ENCODE peak calls at places on chromosomes 2 and 18, in four cellular contexts. One of them, this sample, is unnamed. For H3K4me1, the result is how much of the 10 kb centered on the place peaks cover.

GRCh38 chr2:164146478-164146877 is 410.7 kb upstream of the FIGN start:
- DNase-seq in CD8-positive, alpha-beta memory T cell: no peak
- DNase-seq in psoas muscle: no peak
- DNase-seq in thoracic aorta: no peak
- DNase-seq in this sample: no peak

GRCh38 chr2:30701782-30702181 is 105.5 kb downstream of the CAPN13 start:
- DNase-seq in psoas muscle: no peak
- DNase-seq in CD8-positive, alpha-beta memory T cell: no peak
- DNase-seq in thoracic aorta: no peak
- DNase-seq in this sample: no peak

GRCh38 chr2:158464426-158465281 is 7.9 kb downstream of the PKP4 start:
- DNase-seq in psoas muscle: no peak
- DNase-seq in CD8-positive, alpha-beta memory T cell: no peak
- DNase-seq in thoracic aorta: no peak
- DNase-seq in this sample: peak

GRCh38 chr2:217223222-217223930 is 363.5 kb upstream of the TNP1 start:
- DNase-seq in psoas muscle: no peak
- DNase-seq in thoracic aorta: peak
- DNase-seq in CD8-positive, alpha-beta memory T cell: no peak
- DNase-seq in this sample: no peak

GRCh38 chr2:209666296-209666695 is 105.3 kb upstream of the UNC80 start:
- DNase-seq in thoracic aorta: no peak
- DNase-seq in psoas muscle: no peak
- DNase-seq in CD8-positive, alpha-beta memory T cell: no peak
- DNase-seq in this sample: no peak

GRCh38 chr18:74946646-74947045 is 262.3 kb downstream of the PTGR3 start:
- DNase-seq in thoracic aorta: no peak
- DNase-seq in CD8-positive, alpha-beta memory T cell: no peak
- DNase-seq in psoas muscle: no peak
- DNase-seq in this sample: no peak

GRCh38 chr2:210562136-210563080 is 6.0 kb downstream of the CPS1 start:
- DNase-seq in thoracic aorta: no peak
- DNase-seq in CD8-positive, alpha-beta memory T cell: no peak
- DNase-seq in psoas muscle: no peak
- DNase-seq in this sample: no peak

GRCh38 chr2:158845869-158846268 is 50.8 kb downstream of the DAPL1 start:
- DNase-seq in thoracic aorta: no peak
- DNase-seq in psoas muscle: no peak
- DNase-seq in CD8-positive, alpha-beta memory T cell: no peak
- DNase-seq in this sample: no peak

GRCh38 chr2:1717129-1717528 is 27.2 kb downstream of the PXDN start:
- DNase-seq in CD8-positive, alpha-beta memory T cell: no peak
- DNase-seq in thoracic aorta: no peak
- DNase-seq in psoas muscle: no peak
- DNase-seq in this sample: no peak

GRCh38 chr18:79616651-79617518 is 62.7 kb upstream of the CTDP1 start:
- DNase-seq in psoas muscle: peak
- DNase-seq in CD8-positive, alpha-beta memory T cell: no peak
- DNase-seq in thoracic aorta: no peak
- DNase-seq in this sample: no peak

GRCh38 chr18:55523001-55523400 is 65.0 kb downstream of the TCF4 start:
- DNase-seq in thoracic aorta: no peak
- DNase-seq in psoas muscle: no peak
- DNase-seq in CD8-positive, alpha-beta memory T cell: no peak
- DNase-seq in this sample: no peak

GRCh38 chr2:39513641-39514094 is 76.6 kb upstream of the MAP4K3 start:
- DNase-seq in CD8-positive, alpha-beta memory T cell: no peak
- DNase-seq in psoas muscle: no peak
- DNase-seq in thoracic aorta: peak
- DNase-seq in this sample: no peak

GRCh38 chr2:128457716-128458115 is 139.0 kb upstream of the HS6ST1 start:
- DNase-seq in CD8-positive, alpha-beta memory T cell: no peak
- DNase-seq in thoracic aorta: no peak
- DNase-seq in psoas muscle: no peak
- DNase-seq in this sample: no peak

GRCh38 chr2:99819766-99820165 is 322.6 kb downstream of the AFF3 start:
- DNase-seq in psoas muscle: no peak
- DNase-seq in CD8-positive, alpha-beta memory T cell: no peak
- DNase-seq in thoracic aorta: no peak
- DNase-seq in this sample: no peak

GRCh38 chr2:101678379-101678778 is 19.1 kb upstream of the MAP4K4 start:
- DNase-seq in CD8-positive, alpha-beta memory T cell: no peak
- DNase-seq in psoas muscle: no peak
- DNase-seq in thoracic aorta: no peak
- DNase-seq in this sample: no peak

GRCh38 chr2:98180456-98180855 is 93.5 kb downstream of the VWA3B start:
- DNase-seq in thoracic aorta: no peak
- DNase-seq in psoas muscle: no peak
- DNase-seq in CD8-positive, alpha-beta memory T cell: no peak
- DNase-seq in this sample: no peak

GRCh38 chr2:12721571-12722444 is 5.1 kb downstream of the TRIB2 start:
- DNase-seq in psoas muscle: no peak
- DNase-seq in CD8-positive, alpha-beta memory T cell: no peak
- DNase-seq in thoracic aorta: no peak
- DNase-seq in this sample: no peak

GRCh38 chr2:102033028-102033749 is 41.4 kb downstream of the IL1R2 start:
- DNase-seq in psoas muscle: no peak
- DNase-seq in CD8-positive, alpha-beta memory T cell: no peak
- DNase-seq in thoracic aorta: no peak
- DNase-seq in this sample: peak

GRCh38 chr2:88765154-88765948 is 73.9 kb downstream of the RPIA start:
- DNase-seq in CD8-positive, alpha-beta memory T cell: no peak
- DNase-seq in thoracic aorta: no peak
- DNase-seq in psoas muscle: peak
- DNase-seq in this sample: no peak

GRCh38 chr18:8519102-8519501 is 90.1 kb upstream of the RAB12 start:
- DNase-seq in thoracic aorta: no peak
- DNase-seq in psoas muscle: no peak
- DNase-seq in CD8-positive, alpha-beta memory T cell: no peak
- DNase-seq in this sample: no peak

GRCh38 chr2:28164280-28164801 is 228.3 kb upstream of the FOSL2 start:
- DNase-seq in CD8-positive, alpha-beta memory T cell: no peak
- DNase-seq in thoracic aorta: no peak
- DNase-seq in psoas muscle: peak
- DNase-seq in this sample: no peak

GRCh38 chr2:144703852-144704324 is 184.0 kb upstream of the ZEB2 start:
- DNase-seq in psoas muscle: peak
- DNase-seq in thoracic aorta: no peak
- DNase-seq in CD8-positive, alpha-beta memory T cell: no peak
- DNase-seq in this sample: no peak

GRCh38 chr2:118882693-118883336 is 35.4 kb upstream of the EN1 start:
- DNase-seq in thoracic aorta: no peak
- DNase-seq in psoas muscle: peak
- DNase-seq in CD8-positive, alpha-beta memory T cell: peak
- DNase-seq in this sample: no peak

GRCh38 chr2:215060851-215061541 is 77.4 kb downstream of the ABCA12 start:
- DNase-seq in thoracic aorta: no peak
- DNase-seq in psoas muscle: no peak
- DNase-seq in CD8-positive, alpha-beta memory T cell: no peak
- DNase-seq in this sample: no peak

GRCh38 chr2:191740016-191740419 is 62.1 kb downstream of the NABP1 start:
- DNase-seq in psoas muscle: no peak
- DNase-seq in CD8-positive, alpha-beta memory T cell: peak
- DNase-seq in thoracic aorta: no peak
- DNase-seq in this sample: peak

GRCh38 chr2:219737270-219737691 is 109.9 kb downstream of the SLC4A3 start:
- DNase-seq in psoas muscle: no peak
- DNase-seq in thoracic aorta: no peak
- DNase-seq in CD8-positive, alpha-beta memory T cell: no peak
- DNase-seq in this sample: no peak

GRCh38 chr2:177908182-177908581 is 164.4 kb downstream of the PDE11A start:
- DNase-seq in psoas muscle: no peak
- DNase-seq in thoracic aorta: no peak
- DNase-seq in CD8-positive, alpha-beta memory T cell: no peak
- DNase-seq in this sample: no peak

GRCh38 chr2:159450180-159450579 is 163.7 kb upstream of the WDSUB1 start:
- DNase-seq in psoas muscle: no peak
- DNase-seq in CD8-positive, alpha-beta memory T cell: no peak
- DNase-seq in thoracic aorta: no peak
- DNase-seq in this sample: no peak

GRCh38 chr2:134934641-134935040 is 16.0 kb downstream of the CCNT2 start:
- DNase-seq in thoracic aorta: no peak
- DNase-seq in psoas muscle: no peak
- DNase-seq in CD8-positive, alpha-beta memory T cell: no peak
- DNase-seq in this sample: no peak

GRCh38 chr2:234401376-234401775 is 95.5 kb downstream of the ARL4C start:
- DNase-seq in CD8-positive, alpha-beta memory T cell: no peak
- DNase-seq in thoracic aorta: no peak
- DNase-seq in psoas muscle: no peak
- DNase-seq in this sample: no peak

GRCh38 chr2:240462073-240462703 is 26.7 kb downstream of the GPC1 start:
- DNase-seq in psoas muscle: peak
- DNase-seq in CD8-positive, alpha-beta memory T cell: no peak
- DNase-seq in thoracic aorta: no peak
- DNase-seq in this sample: no peak

GRCh38 chr2:200689115-200689514 is 103.3 kb downstream of the AOX1 start:
- DNase-seq in psoas muscle: no peak
- DNase-seq in thoracic aorta: no peak
- DNase-seq in CD8-positive, alpha-beta memory T cell: no peak
- DNase-seq in this sample: no peak

GRCh38 chr18:36376361-36376760 is 78.8 kb downstream of the FHOD3 start:
- DNase-seq in psoas muscle: no peak
- DNase-seq in thoracic aorta: no peak
- DNase-seq in CD8-positive, alpha-beta memory T cell: no peak
- DNase-seq in this sample: no peak

DNA sequence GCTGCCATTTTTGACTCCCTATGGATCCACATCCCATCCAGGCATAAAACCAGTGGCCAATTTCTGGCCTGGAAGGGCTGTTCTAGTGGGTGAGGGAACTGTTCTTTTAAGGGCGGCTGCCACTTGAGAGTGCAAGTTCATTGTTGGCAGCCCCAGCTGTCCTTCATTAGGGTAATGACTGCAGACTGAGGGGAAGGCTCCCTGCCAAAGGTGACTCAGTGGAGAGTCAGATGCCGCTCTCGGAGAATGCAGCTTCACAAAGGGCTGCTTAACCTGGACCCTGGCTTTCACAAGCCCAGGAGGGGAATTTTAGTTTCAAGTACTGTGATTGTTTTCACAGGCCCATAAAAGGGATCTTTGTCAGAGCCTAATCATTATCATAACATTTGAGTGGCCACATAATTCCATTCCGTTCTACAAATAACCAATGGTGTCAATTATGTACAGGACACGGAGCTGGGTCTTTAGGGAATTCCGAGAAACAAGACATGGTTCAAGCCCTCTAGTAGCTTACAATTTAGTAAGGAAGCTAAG is 235.7 kb downstream of the CDCA7 start:
- DNase-seq in CD8-positive, alpha-beta memory T cell: no peak
- DNase-seq in psoas muscle: peak
- DNase-seq in thoracic aorta: peak
- DNase-seq in this sample: no peak
- H3K4me3 ChIP-seq in CD8-positive, alpha-beta memory T cell: no peak
- H3K4me3 ChIP-seq in psoas muscle: peak
- H3K4me3 ChIP-seq in thoracic aorta: no peak
- H3K4me3 ChIP-seq in this sample: no peak

GRCh38 chr2:85396531-85397470 is 13.4 kb downstream of the CAPG start:
- DNase-seq in CD8-positive, alpha-beta memory T cell: no peak
- DNase-seq in psoas muscle: no peak
- DNase-seq in thoracic aorta: no peak
- DNase-seq in this sample: no peak

GRCh38 chr2:85395912-85396475 is 14.2 kb downstream of the CAPG start:
- DNase-seq in CD8-positive, alpha-beta memory T cell: no peak
- DNase-seq in thoracic aorta: no peak
- DNase-seq in psoas muscle: no peak
- DNase-seq in this sample: no peak

GRCh38 chr2:85393836-85394235 is 16.3 kb downstream of the CAPG start:
- DNase-seq in thoracic aorta: no peak
- DNase-seq in psoas muscle: no peak
- DNase-seq in CD8-positive, alpha-beta memory T cell: no peak
- DNase-seq in this sample: no peak

GRCh38 chr2:85394256-85394655 is 15.9 kb downstream of the CAPG start:
- DNase-seq in CD8-positive, alpha-beta memory T cell: no peak
- DNase-seq in psoas muscle: peak
- DNase-seq in thoracic aorta: no peak
- DNase-seq in this sample: no peak

DNA sequence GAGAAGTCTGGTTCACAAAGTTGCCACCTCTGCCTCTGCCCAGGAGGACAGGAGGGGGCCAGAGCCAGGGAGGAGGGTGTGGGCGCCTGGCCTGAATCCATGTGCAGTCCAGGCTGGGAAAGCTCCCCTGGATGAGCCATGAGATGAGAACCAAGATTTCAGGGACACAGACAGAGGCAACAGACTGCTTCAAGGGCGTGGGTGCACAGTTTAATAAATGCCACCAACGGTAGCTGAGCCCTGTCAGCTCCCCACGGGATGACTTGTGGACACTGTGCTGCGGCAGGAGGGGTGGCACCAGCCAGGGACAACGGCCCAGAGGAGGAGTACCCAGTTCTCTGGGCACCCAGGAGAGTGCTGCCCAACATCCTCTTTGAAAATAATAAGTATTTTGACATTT is 15.2 kb downstream of the CAPG start:
- DNase-seq in psoas muscle: no peak
- DNase-seq in thoracic aorta: no peak
- DNase-seq in CD8-positive, alpha-beta memory T cell: no peak
- DNase-seq in this sample: no peak
- H3K27ac ChIP-seq in psoas muscle: no peak
- H3K27ac ChIP-seq in thoracic aorta: peak
- H3K27ac ChIP-seq in CD8-positive, alpha-beta memory T cell: no peak
- H3K27ac ChIP-seq in this sample: no peak

GRCh38 chr2:208406474-208407451 is at the start of gene PTH2R:
- DNase-seq in thoracic aorta: no peak
- DNase-seq in CD8-positive, alpha-beta memory T cell: no peak
- DNase-seq in psoas muscle: peak
- DNase-seq in this sample: no peak
- H3K4me1 ChIP-seq in thoracic aorta: under half
- H3K4me1 ChIP-seq in CD8-positive, alpha-beta memory T cell: under half
- H3K4me1 ChIP-seq in psoas muscle: under half
- H3K4me1 ChIP-seq in this sample: under half

DNA sequence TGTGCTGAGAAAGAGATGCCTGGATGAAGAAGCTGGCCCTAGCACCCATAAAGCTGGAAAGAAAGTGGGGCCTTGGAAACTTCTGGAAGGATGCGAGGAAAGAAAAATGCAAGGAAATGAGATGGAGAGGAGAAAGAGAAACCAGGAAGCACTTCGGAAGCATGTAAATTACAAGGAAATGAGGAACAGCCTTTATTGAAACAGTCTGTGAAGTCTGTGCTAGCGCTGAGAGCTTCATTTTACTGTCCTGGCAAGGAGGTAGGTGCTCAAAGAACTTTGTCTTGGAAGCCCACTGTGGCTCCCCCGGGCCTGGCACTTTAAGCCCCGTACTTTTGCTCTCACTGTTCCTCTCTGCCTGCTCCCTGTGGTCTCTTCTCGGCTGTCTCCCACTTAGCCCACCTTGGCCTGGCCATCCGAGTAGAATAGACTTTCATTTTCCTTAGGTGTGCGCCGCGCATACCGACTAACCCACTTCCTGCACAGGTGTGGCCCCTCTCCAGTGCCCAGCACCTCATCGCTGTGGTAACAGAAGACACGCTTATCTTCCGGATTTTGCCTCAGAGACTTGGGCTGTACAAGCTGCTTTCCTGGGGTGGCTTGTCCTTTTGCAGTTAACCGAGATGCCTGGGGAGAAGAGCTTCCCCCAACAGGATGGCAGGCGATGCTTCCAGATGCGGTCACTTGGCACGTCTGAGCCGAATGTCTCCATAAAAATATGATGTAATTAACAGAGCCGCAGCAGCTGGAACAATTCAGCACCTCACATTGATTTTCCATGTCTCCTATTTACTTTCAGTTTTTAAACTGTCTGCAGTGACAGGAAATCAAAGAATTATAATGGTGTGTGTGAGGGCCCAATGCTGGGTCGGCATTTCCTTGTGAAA is 199.6 kb downstream of the HRH4 start:
- DNase-seq in psoas muscle: peak
- DNase-seq in thoracic aorta: no peak
- DNase-seq in CD8-positive, alpha-beta memory T cell: peak
- DNase-seq in this sample: peak
- H3K4me3 ChIP-seq in psoas muscle: peak
- H3K4me3 ChIP-seq in thoracic aorta: peak
- H3K4me3 ChIP-seq in CD8-positive, alpha-beta memory T cell: peak
- H3K4me3 ChIP-seq in this sample: peak

This sample was measured in CD4-positive, alpha-beta memory T cell.